ENCODE peak calls at places on chromosomes 13 and 19, in six cellular contexts. Z, N, B, U, R and F are unnamed samples.

GRCh38 chr13:27928353-27928804 is 8.6 kb downstream of the PDX1 start:
- DNase-seq in Z (no peak), N (no peak), B (no peak), U (no peak), R (no peak), F (no peak)

GRCh38 chr13:45518525-45519235 is 53.9 kb downstream of the COG3 start:
- DNase-seq in Z (no peak), N (no peak), B (no peak), U (no peak), R (no peak), F (no peak)

GRCh38 chr19:5590151-5590864 is 22.6 kb upstream of the TINCR start:
- DNase-seq in Z (no peak), N (no peak), B (no peak), U (no peak), R (no peak), F (no peak)

GRCh38 chr19:3404324-3405260 is 38.2 kb downstream of the NFIC start:
- DNase-seq in Z (no peak), N (peak), B (no peak), U (peak), R (no peak), F (peak)

GRCh38 chr13:110392510-110393233 is 85.6 kb downstream of the COL4A2 start:
- DNase-seq in Z (no peak), N (no peak), B (no peak), U (no peak), R (no peak), F (no peak)

GRCh38 chr19:30719189-30719990 is 347.2 kb downstream of the ZNF536 start:
- DNase-seq in Z (no peak), N (no peak), B (no peak), U (peak), R (peak), F (peak)

GRCh38 chr13:74270018-74270417 is 135.8 kb upstream of the KLF12 start:
- DNase-seq in Z (no peak), N (no peak), B (no peak), U (no peak), R (no peak), F (no peak)

GRCh38 chr19:40803857-40804782 is 5.1 kb downstream of the EGLN2 start:
- DNase-seq in Z (peak), N (no peak), B (no peak), U (no peak), R (no peak), F (no peak)

GRCh38 chr19:53365899-53366493 is 491 bp downstream of the ZNF525 start:
- DNase-seq in Z (no peak), N (no peak), B (peak), U (no peak), R (peak), F (no peak)

GRCh38 chr19:32599258-32599657 is 18.3 kb downstream of the PDCD5 start:
- DNase-seq in Z (no peak), N (no peak), B (no peak), U (no peak), R (no peak), F (no peak)